ENCODE peak calls at places on chromosomes 1 and 21, in seven cellular contexts. V, D, E, B, A, N and J are unnamed samples. For H3K4me1 and H3K9me3, the result is how much of the 10 kb centered on the place peaks cover.

GRCh38 chr1:231194843-231195516 is 33.1 kb downstream of the TRIM67 start:
- DNase-seq in V (no peak), D (no peak), E (no peak), B (no peak), A (no peak), N (no peak), J (no peak)

GRCh38 chr1:150798509-150798908 is 9.6 kb downstream of the CTSK start:
- DNase-seq in V (peak), D (no peak), E (no peak), B (no peak), A (no peak), N (no peak), J (no peak)

GRCh38 chr1:169240449-169241242 is 127.0 kb downstream of the NME7 start:
- DNase-seq in V (peak), D (no peak), E (no peak), B (no peak), A (no peak), N (peak), J (no peak)

GRCh38 chr1:66564250-66564649 is 30.3 kb downstream of the SGIP1 start:
- DNase-seq in V (peak), D (peak), E (no peak), B (no peak), A (no peak), N (peak), J (no peak)

GRCh38 chr1:33339413-33339812 is 18.5 kb upstream of the A3GALT2 start:
- DNase-seq in V (no peak), D (peak), E (no peak), B (no peak), A (no peak), N (no peak), J (no peak)

GRCh38 chr1:203673550-203674411 is 47.1 kb downstream of the ATP2B4 start:
- DNase-seq in V (peak), D (peak), E (no peak), B (no peak), A (no peak), N (peak), J (peak)

GRCh38 chr1:11982010-11982392 is 1.8 kb downstream of the MFN2 start:
- DNase-seq in V (peak), D (peak), E (no peak), B (no peak), A (no peak), N (no peak), J (no peak)

GRCh38 chr1:222909586-222909985 is 94.7 kb downstream of the DISP1 start:
- DNase-seq in V (peak), D (peak), E (no peak), B (no peak), A (no peak), N (no peak), J (peak)

GRCh38 chr1:147771216-147772125 is 11.1 kb upstream of the GJA5 start:
- DNase-seq in V (peak), D (no peak), E (no peak), B (no peak), A (no peak), N (no peak), J (peak)

GRCh38 chr1:61338899-61339298 is 256.5 kb downstream of the NFIA start:
- DNase-seq in V (no peak), D (no peak), E (no peak), B (no peak), A (no peak), N (no peak), J (no peak)

GRCh38 chr1:229030642-229031390 is 240.1 kb upstream of the RAB4A start:
- DNase-seq in V (no peak), D (no peak), E (no peak), B (no peak), A (no peak), N (no peak), J (no peak)

GRCh38 chr1:38817958-38818705 is 41.4 kb downstream of the RRAGC start:
- DNase-seq in V (no peak), D (peak), E (no peak), B (peak), A (peak), N (no peak), J (peak)

GRCh38 chr21:36702622-36702968 is 3.7 kb downstream of the SIM2 start:
- DNase-seq in V (no peak), D (no peak), E (no peak), B (no peak), A (no peak), N (no peak), J (no peak)

GRCh38 chr1:12592496-12592895 is 25.5 kb downstream of the DHRS3 start:
- DNase-seq in V (no peak), D (no peak), E (no peak), B (no peak), A (no peak), N (no peak), J (no peak)

GRCh38 chr1:22117851-22118250 is 25.0 kb downstream of the WNT4 start:
- DNase-seq in V (no peak), D (no peak), E (no peak), B (no peak), A (peak), N (no peak), J (no peak)

GRCh38 chr1:161727343-161727924 is 6.1 kb downstream of the FCRLB start:
- DNase-seq in V (peak), D (peak), E (no peak), B (no peak), A (no peak), N (no peak), J (no peak)

DNA sequence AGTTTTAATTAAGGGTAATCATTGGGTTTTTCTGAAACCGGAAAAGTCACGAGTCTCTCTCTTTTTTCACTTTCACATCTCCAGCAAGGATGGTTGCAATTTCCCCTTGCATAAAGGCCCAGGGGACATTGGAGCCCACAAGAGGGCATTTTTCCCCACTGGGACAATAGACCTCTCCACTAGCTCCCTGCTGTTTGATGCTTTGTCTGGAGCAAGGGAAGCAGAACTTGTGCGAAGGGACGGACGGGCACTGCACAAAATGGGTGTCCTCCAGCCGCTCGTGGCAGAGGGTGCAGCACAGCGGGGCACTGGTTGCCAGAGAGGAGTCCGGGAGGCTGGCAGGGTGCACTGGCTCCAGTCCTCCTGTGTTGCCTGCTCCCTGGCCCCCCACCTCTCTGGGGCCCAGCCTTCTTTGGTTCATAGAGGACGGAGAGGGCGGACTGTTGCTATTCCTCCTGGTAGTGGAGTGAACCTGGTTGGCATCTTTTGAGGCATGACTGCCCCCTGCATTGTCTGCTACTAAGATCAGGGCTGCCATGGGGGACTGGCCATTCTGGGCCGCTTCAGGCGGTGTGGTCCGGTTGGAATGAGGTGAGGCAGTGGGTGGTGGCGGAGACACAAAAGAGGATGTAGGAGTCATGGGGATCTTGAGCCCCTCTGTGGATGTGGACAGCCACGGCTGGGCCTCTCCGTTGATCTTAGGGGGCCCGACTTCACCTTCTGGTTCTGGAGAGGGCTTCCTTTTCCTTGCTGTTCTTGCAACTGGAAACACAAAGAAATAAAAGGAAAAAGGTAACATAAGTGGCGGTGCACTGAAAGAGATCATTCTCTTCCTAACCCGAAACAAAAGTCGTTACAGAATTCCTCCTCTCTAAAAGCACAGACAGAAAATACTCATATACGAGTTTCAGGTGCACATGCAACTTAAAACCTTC is 2.6 kb downstream of the IRF2BP2 start:
- DNase-seq in V (no peak), D (peak), E (no peak), B (peak), A (no peak), N (no peak), J (peak)
- H3K4me1 ChIP-seq in V (under half), D (under half), E (under half), B (under half), A (under half), N (under half), J (half or more)

GRCh38 chr1:15304708-15305326 is 57.8 kb downstream of the FHAD1 start:
- DNase-seq in V (peak), D (peak), E (no peak), B (peak), A (peak), N (peak), J (peak)
- H3K9me3 ChIP-seq in V (under half), D (under half), E (under half), B (under half), A (under half), N (under half), J (under half)

DNA sequence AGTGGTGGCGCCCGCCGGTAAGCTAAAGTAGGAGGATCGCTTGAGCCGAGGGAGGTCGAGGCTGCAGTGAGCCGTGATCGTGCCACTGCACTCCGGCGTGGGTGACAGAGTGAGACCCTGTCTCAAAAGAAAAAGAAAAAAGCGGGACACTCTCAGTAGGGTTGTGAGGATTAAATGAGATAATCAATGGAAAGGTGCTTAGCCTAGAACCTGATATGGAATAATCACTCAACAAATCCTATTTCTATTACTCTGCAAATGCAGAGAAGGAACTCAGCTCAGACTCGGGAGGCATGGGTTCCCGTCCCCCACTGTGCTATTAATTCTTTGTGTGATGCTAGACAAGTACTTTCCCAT is 541 bp upstream of the LUZP1 start:
- DNase-seq in V (no peak), D (no peak), E (no peak), B (no peak), A (no peak), N (no peak), J (no peak)
- H3K4me3 ChIP-seq in V (no peak), D (peak), E (peak), B (peak), A (no peak), N (peak), J (peak)

GRCh38 chr1:225778412-225778669 is 715 bp downstream of the SRP9 start:
- DNase-seq in V (no peak), D (no peak), E (no peak), B (no peak), A (no peak), N (no peak), J (no peak)

GRCh38 chr1:225777058-225777582 is 506 bp upstream of the SRP9 start:
- DNase-seq in V (no peak), D (peak), E (no peak), B (no peak), A (no peak), N (no peak), J (no peak)

GRCh38 chr1:225780134-225780533 is 2.5 kb downstream of the SRP9 start:
- DNase-seq in V (no peak), D (no peak), E (no peak), B (no peak), A (no peak), N (no peak), J (no peak)

GRCh38 chr1:225777583-225778411 is at the start of gene SRP9:
- DNase-seq in V (peak), D (peak), E (peak), B (peak), A (peak), N (peak), J (peak)

DNA sequence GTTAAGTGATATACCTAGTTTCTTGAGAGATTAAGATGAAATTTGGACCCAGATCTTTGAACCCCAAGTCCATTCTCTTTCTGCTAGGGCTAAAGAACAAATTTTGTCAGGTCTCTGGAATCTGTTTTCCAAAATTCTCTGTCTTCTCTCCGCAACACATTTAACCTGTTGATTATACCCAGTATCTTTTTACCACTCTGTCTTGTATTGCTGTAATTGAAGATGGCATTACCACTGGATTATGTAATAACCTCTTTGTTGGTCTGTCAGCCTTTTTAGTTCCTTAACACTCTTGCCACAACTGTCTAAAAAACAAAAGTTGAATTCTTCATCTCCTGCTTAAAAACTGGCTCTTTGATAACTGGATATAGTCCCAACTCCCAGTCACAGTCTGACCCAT is 3.0 kb downstream of the SRP9 start:
- DNase-seq in V (no peak), D (no peak), E (no peak), B (no peak), A (no peak), N (no peak), J (no peak)
- H3K4me1 ChIP-seq in V (under half), D (under half), E (under half), B (half or more), A (under half), N (under half), J (under half)

GRCh38 chr1:85085417-85085816 is 37.1 kb upstream of the MCOLN3 start:
- DNase-seq in V (no peak), D (no peak), E (no peak), B (no peak), A (no peak), N (no peak), J (no peak)
- H3K9me3 ChIP-seq in V (under half), D (under half), E (under half), B (under half), A (under half), N (under half), J (under half)

DNA sequence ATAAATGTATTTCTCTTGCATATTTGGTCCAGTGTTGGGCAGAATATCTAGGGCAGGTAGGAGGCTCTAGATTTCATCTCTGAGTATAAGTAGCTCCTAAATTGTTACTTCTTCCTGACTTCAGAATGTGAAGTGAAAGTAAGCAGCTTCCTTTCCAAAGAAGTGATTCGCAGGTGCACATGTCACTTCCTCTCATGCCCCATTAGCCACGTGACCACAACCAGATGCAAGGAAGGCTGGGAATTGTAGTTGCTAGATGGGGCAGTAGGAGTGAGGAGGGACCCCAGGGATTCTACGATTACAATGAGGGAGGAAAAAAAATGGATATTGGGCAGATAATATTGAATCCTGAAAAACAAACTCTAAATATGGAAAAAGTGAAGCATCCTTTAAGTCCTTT is 113.2 kb upstream of the CYYR1 start:
- DNase-seq in V (peak), D (peak), E (no peak), B (no peak), A (peak), N (no peak), J (peak)
- H3K4me3 ChIP-seq in V (no peak), D (no peak), E (no peak), B (no peak), A (no peak), N (no peak), J (no peak)

DNA sequence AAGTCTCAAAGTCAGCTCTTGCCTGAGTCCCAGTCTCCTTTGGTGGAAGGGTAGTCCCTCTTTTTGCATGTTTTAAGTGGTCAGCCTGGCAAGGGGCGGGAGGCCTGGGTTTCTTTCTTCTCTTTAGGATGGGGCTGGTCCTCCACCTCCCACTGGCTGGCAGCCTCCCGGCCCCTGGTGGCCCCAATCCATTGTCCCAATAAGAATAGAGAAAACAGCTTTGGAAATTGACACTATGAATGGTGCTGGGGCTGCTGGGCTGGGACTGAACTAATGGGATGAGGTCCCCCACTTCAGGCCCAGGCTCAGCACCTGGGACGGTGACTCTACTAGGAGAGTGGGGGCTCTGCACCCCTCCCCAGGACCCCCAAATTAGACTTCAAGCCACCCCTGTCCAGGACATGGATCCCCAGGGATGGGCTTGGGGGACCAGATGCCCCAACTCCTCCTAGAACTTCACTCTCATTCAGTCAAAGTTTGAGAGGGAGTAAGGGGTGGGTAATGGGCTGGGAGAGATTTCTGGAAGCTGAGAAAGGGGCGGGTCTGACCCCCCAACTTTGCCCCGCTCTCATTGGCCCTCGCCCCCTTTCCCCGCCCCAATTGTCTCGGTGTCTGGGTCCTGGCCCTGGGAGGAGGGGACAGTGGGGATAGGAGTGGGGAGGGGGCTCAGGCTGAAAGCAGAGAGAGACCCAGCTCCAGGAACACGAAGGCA is 18.2 kb downstream of the SLC27A3 start:
- DNase-seq in V (no peak), D (no peak), E (no peak), B (no peak), A (no peak), N (no peak), J (no peak)
- H3K4me1 ChIP-seq in V (under half), D (under half), E (under half), B (under half), A (under half), N (under half), J (under half)

GRCh38 chr1:2940178-2940577 is 81.1 kb upstream of the ACTRT2 start:
- DNase-seq in V (no peak), D (no peak), E (no peak), B (peak), A (no peak), N (no peak), J (no peak)
- H3K9me3 ChIP-seq in V (half or more), D (under half), E (under half), B (under half), A (under half), N (under half), J (under half)

DNA sequence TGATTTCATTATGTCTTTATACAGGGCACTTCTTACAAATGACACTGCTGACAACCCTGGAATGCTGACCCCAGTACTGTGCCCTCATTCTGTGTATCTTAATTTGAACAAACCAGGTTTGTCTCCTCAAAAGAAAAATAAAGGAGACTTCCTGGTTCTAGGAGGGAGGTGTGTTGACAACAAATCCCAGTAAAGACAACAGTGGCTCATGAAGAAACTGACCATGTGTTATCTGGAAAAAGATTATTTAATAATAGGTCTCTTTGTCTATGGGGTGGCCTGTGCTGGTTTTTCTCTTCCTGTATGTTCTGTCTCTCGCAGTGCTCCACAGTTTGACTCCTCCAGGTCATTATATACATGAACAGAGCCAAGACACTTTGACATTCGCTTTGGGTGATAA is 454.6 kb downstream of the LMO4 start:
- DNase-seq in V (no peak), D (no peak), E (no peak), B (no peak), A (no peak), N (no peak), J (no peak)
- H3K4me3 ChIP-seq in V (no peak), D (no peak), E (no peak), B (no peak), A (no peak), N (no peak), J (no peak)